ENCODE peak calls at places on chromosomes 6 and 20, in six cellular contexts. V is left ventricle myocardium inferior; F is tibial nerve; O is CD8-positive, alpha-beta memory T cell; D is heart left ventricle; Q is hepatocyte. K is an unnamed sample.

GRCh38 chr6:33960345-33961313 is 156.8 kb upstream of the MLN start:
- DNase-seq in F (no peak), V (no peak), Q (no peak), O (no peak), D (no peak), K (no peak)

GRCh38 chr20:47263502-47264084 is 92.9 kb downstream of the ZMYND8 start:
- DNase-seq in F (no peak), D (no peak), O (no peak), Q (no peak), V (no peak), K (no peak)

GRCh38 chr20:4006640-4007039 is 8.7 kb downstream of the RNF24 start:
- DNase-seq in D (peak; percentile 65), O (no peak), V (peak; percentile 71), Q (no peak), F (no peak), K (no peak)

GRCh38 chr20:51400051-51400926 is 142.2 kb downstream of the NFATC2 start:
- DNase-seq in V (no peak), F (no peak), O (peak; percentile 80), D (no peak), Q (no peak), K (peak; percentile 38)

GRCh38 chr6:143060806-143061596 is at the start of gene AIG1:
- DNase-seq in F (peak; percentile 33), V (no peak), D (no peak), Q (peak; percentile 76), O (peak; percentile 68), K (no peak)

GRCh38 chr6:46191961-46192360 is 21.2 kb upstream of the ENPP5 start:
- DNase-seq in V (no peak), O (no peak), D (no peak), F (no peak), Q (no peak), K (no peak)

GRCh38 chr20:51565298-51565697 is 22.8 kb upstream of the NFATC2 start:
- DNase-seq in Q (no peak), F (no peak), O (no peak), V (no peak), D (no peak), K (no peak)

GRCh38 chr6:37979392-37980221 is 160.1 kb downstream of the ZFAND3 start:
- DNase-seq in Q (no peak), V (no peak), F (no peak), D (no peak), O (no peak), K (no peak)

GRCh38 chr20:57435498-57436222 is 44.5 kb downstream of the RBM38 start:
- DNase-seq in D (peak; percentile 69), F (no peak), V (peak; percentile 69), O (peak; percentile 33), Q (no peak), K (peak; percentile 74)

GRCh38 chr6:7758456-7758855 is 32.6 kb downstream of the BMP6 start:
- DNase-seq in V (no peak), D (no peak), O (no peak), Q (no peak), F (no peak), K (no peak)

GRCh38 chr20:46316984-46317684 is 8.8 kb upstream of the CDH22 start:
- DNase-seq in D (no peak), F (no peak), V (no peak), O (no peak), Q (no peak), K (no peak)

GRCh38 chr20:49435639-49436038 is 46.8 kb downstream of the KCNB1 start:
- DNase-seq in F (no peak), D (no peak), V (no peak), Q (no peak), O (no peak), K (no peak)

GRCh38 chr20:12984069-12984765 is 24.6 kb upstream of the SPTLC3 start:
- DNase-seq in V (no peak), O (no peak), F (no peak), Q (peak; percentile 11), D (no peak), K (no peak)

GRCh38 chr6:167588181-167588919 is 238.4 kb upstream of the AFDN start:
- DNase-seq in D (no peak), V (no peak), F (peak; percentile 3), Q (no peak), O (no peak), K (no peak)

GRCh38 chr20:1810926-1811620 is 84.1 kb upstream of the SIRPA start:
- DNase-seq in Q (no peak), D (no peak), V (peak; percentile 19), O (no peak), F (peak; percentile 36), K (no peak)

GRCh38 chr6:134816780-134817179 is 133.1 kb downstream of the ALDH8A1 start:
- DNase-seq in Q (no peak), V (no peak), D (no peak), O (no peak), F (no peak), K (no peak)

GRCh38 chr6:15404700-15404980 is 158.8 kb downstream of the JARID2 start:
- DNase-seq in O (no peak), Q (no peak), V (no peak), F (no peak), D (no peak), K (no peak)
- H3K4me3 ChIP-seq in O (no peak overlapping the region), Q (no peak overlapping the region), V (no peak overlapping the region), F (no peak overlapping the region), D (no peak overlapping the region), K (no peak overlapping the region)

GRCh38 chr20:43863821-43864544 is 50.7 kb upstream of the TOX2 start:
- DNase-seq in O (no peak), D (no peak), V (no peak), Q (no peak), F (no peak), K (no peak)
- H3K27ac ChIP-seq in O (no peak overlapping the region), D (no peak overlapping the region), V (no peak overlapping the region), Q (no peak overlapping the region), F (no peak overlapping the region), K (no peak overlapping the region)

GRCh38 chr20:21521596-21522478 is 8.0 kb upstream of the NKX2-2 start:
- DNase-seq in D (no peak), V (no peak), Q (no peak), F (no peak), O (no peak), K (no peak)
- H3K4me3 ChIP-seq in D (peak overlapping the region; percentile 32), V (peak overlapping the region; percentile 41), Q (no peak overlapping the region), F (no peak overlapping the region), O (no peak overlapping the region), K (no peak overlapping the region)

DNA sequence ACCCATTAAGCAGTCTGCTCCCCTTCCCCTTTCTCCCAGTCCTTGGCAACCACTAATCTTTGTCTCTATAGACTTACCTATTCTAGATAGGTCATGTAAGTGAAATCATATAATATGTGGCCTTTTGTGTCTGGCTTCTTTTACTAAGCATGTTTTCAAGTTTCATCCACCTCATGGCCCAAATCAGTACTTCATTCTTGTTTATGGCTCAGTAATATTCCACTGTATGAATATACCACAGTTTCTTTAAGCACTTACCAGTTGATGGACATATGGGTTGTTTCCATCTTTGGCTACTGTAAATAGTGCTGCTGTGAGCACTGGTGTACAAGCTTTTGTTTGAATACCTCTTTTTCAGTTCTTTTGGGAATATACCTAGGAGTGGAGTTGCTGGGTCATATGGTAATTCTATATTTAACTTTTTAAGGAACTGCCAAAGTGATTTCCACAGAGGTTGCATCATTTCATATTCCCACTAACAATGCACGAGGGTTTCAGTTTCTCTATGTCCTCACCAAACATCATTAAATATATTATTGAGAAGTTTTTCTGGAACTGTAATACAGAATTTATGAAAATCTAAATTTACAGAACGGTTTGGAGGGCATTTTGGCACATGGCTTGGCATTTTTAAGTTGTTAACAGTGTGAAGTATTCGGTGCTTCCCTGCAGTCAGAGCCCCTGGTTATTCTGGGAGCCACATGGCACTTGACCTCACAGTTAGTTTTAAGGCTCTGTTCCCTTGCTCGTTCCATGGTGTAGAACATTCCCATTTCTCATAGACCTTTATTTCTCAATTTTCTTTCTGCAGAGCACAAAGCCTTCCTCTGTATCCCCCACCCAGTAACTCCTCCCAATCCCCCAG is 27.0 kb upstream of the DTNBP1 start:
- DNase-seq in V (no peak), F (no peak), O (no peak), Q (no peak), D (no peak), K (no peak)
- H3K27ac ChIP-seq in V (no peak overlapping the region), F (no peak overlapping the region), O (no peak overlapping the region), Q (peak overlapping the region; percentile 33), D (no peak overlapping the region), K (peak overlapping the region; percentile 13)

DNA sequence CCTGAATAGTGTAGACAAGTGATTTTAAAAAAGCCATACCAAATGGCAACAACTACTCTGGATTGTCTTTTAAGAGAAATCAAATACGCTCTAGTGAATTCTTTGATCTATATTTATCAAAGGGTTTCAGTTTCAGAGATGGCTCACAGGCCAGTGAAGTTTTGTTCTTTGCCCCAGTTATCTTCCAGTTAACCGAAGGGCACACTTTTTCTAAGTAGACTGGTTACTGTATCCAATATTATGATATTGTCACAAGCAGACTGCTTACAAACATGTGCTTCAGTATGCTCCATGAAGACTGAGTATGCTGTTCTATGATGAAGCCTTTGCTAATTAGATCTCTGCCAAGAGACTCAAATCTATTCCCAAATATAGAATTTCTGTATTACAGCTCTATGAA is 181.1 kb downstream of the REV3L start:
- DNase-seq in Q (no peak), F (no peak), O (no peak), D (no peak), V (no peak), K (no peak)
- H3K4me3 ChIP-seq in Q (no peak overlapping the region), F (no peak overlapping the region), O (no peak overlapping the region), D (no peak overlapping the region), V (no peak overlapping the region), K (no peak overlapping the region)

GRCh38 chr6:25369043-25369442 is 89.9 kb downstream of the CARMIL1 start:
- DNase-seq in Q (no peak), O (no peak), V (peak; percentile 31), D (peak; percentile 27), F (peak; percentile 35), K (no peak)
- H3K27ac ChIP-seq in Q (peak overlapping the region; percentile 94), O (no peak overlapping the region), V (peak overlapping the region; percentile 54), D (peak overlapping the region; percentile 49), F (peak overlapping the region; percentile 80), K (peak overlapping the region; percentile 80)

GRCh38 chr6:43089874-43090556 is 13.9 kb downstream of the PTK7 start:
- DNase-seq in F (no peak), D (no peak), Q (peak; percentile 37), O (no peak), V (no peak), K (no peak)
- H3K4me3 ChIP-seq in F (no peak overlapping the region), D (no peak overlapping the region), Q (no peak overlapping the region), O (no peak overlapping the region), V (no peak overlapping the region), K (no peak overlapping the region)

DNA sequence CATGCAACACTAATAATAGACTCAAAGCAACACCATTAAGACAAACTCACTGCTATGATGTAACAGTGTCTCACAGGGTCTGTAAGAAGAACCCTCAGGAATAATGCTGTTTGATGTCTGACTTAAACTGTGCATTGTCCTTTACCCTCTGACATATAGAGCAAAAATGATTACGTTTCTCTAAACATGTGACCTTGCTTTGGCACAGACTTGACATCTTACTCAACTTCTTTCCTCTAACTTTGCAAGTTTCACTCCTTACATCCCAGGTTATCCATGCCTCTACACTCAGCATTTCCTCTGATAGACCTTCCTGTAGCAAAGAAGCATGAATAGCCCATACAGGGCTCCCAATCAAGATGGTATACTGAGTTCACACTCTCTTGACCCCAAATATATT is 252.7 kb downstream of the UST start:
- DNase-seq in V (no peak), D (no peak), Q (no peak), O (no peak), F (no peak), K (no peak)
- H3K27ac ChIP-seq in V (peak overlapping the region; percentile 80), D (peak overlapping the region; percentile 66), Q (peak overlapping the region; percentile 34), O (no peak overlapping the region), F (peak overlapping the region; percentile 8), K (no peak overlapping the region)

K was measured in transverse colon.